ENCODE peak calls at places on chromosomes 7 and 10, in ten cellular contexts. One of them, this sample, is unnamed.
A peak's percentile ranks its signal among the peaks of the same experiment; 100 is the strongest.

GRCh38 chr10:97090644-97091043 is 95.1 kb downstream of the SLIT1 start:
- DNase-seq in SW480: no peak
- DNase-seq in NAMALWA: no peak
- DNase-seq in stimulated activated CD4-positive, alpha-beta T cell treated with anti-CD3 and anti-CD28 coated beads, Interleukin-4, amount 100 ng/mL, for 24 hours: no peak
- DNase-seq in nucleus accumbens: no peak
- DNase-seq in activated CD4-positive, alpha-beta T cell treated with anti-CD3 and anti-CD28 coated beads, Interleukin-2, amount 50 U/mL, for 48 hours: no peak
- DNase-seq in prostate gland: no peak
- DNase-seq in activated naive CD4-positive, alpha-beta T cell treated with anti-CD3 and anti-CD28 coated beads for 36 hours: no peak
- DNase-seq in breast epithelium: no peak
- DNase-seq in NCI-H1092 treated with DMSO at 0.1 percent for 48 hours: no peak
- DNase-seq in this sample: no peak

GRCh38 chr7:27115161-27116018 is 12.9 kb upstream of the HOXA2 start:
- DNase-seq in SW480: peak; percentile 96
- DNase-seq in NAMALWA: no peak
- DNase-seq in stimulated activated CD4-positive, alpha-beta T cell treated with anti-CD3 and anti-CD28 coated beads, Interleukin-4, amount 100 ng/mL, for 24 hours: no peak
- DNase-seq in nucleus accumbens: no peak
- DNase-seq in activated CD4-positive, alpha-beta T cell treated with anti-CD3 and anti-CD28 coated beads, Interleukin-2, amount 50 U/mL, for 48 hours: no peak
- DNase-seq in prostate gland: peak; percentile 65
- DNase-seq in activated naive CD4-positive, alpha-beta T cell treated with anti-CD3 and anti-CD28 coated beads for 36 hours: no peak
- DNase-seq in breast epithelium: peak; percentile 69
- DNase-seq in NCI-H1092 treated with DMSO at 0.1 percent for 48 hours: no peak
- DNase-seq in this sample: no peak

GRCh38 chr10:108597657-108598319 is 1325.5 kb downstream of the XPNPEP1 start:
- DNase-seq in SW480: no peak
- DNase-seq in NAMALWA: no peak
- DNase-seq in stimulated activated CD4-positive, alpha-beta T cell treated with anti-CD3 and anti-CD28 coated beads, Interleukin-4, amount 100 ng/mL, for 24 hours: no peak
- DNase-seq in nucleus accumbens: no peak
- DNase-seq in activated CD4-positive, alpha-beta T cell treated with anti-CD3 and anti-CD28 coated beads, Interleukin-2, amount 50 U/mL, for 48 hours: no peak
- DNase-seq in prostate gland: no peak
- DNase-seq in activated naive CD4-positive, alpha-beta T cell treated with anti-CD3 and anti-CD28 coated beads for 36 hours: no peak
- DNase-seq in breast epithelium: no peak
- DNase-seq in NCI-H1092 treated with DMSO at 0.1 percent for 48 hours: no peak
- DNase-seq in this sample: no peak

GRCh38 chr7:95871896-95872295 is 99.5 kb downstream of the DYNC1I1 start:
- DNase-seq in SW480: no peak
- DNase-seq in NAMALWA: no peak
- DNase-seq in stimulated activated CD4-positive, alpha-beta T cell treated with anti-CD3 and anti-CD28 coated beads, Interleukin-4, amount 100 ng/mL, for 24 hours: no peak
- DNase-seq in nucleus accumbens: no peak
- DNase-seq in activated CD4-positive, alpha-beta T cell treated with anti-CD3 and anti-CD28 coated beads, Interleukin-2, amount 50 U/mL, for 48 hours: no peak
- DNase-seq in prostate gland: no peak
- DNase-seq in activated naive CD4-positive, alpha-beta T cell treated with anti-CD3 and anti-CD28 coated beads for 36 hours: no peak
- DNase-seq in breast epithelium: no peak
- DNase-seq in NCI-H1092 treated with DMSO at 0.1 percent for 48 hours: no peak
- DNase-seq in this sample: no peak

GRCh38 chr7:101096331-101096956 is 11.2 kb downstream of the TRIM56 start:
- DNase-seq in SW480: no peak
- DNase-seq in NAMALWA: no peak
- DNase-seq in stimulated activated CD4-positive, alpha-beta T cell treated with anti-CD3 and anti-CD28 coated beads, Interleukin-4, amount 100 ng/mL, for 24 hours: no peak
- DNase-seq in nucleus accumbens: no peak
- DNase-seq in activated CD4-positive, alpha-beta T cell treated with anti-CD3 and anti-CD28 coated beads, Interleukin-2, amount 50 U/mL, for 48 hours: no peak
- DNase-seq in prostate gland: no peak
- DNase-seq in activated naive CD4-positive, alpha-beta T cell treated with anti-CD3 and anti-CD28 coated beads for 36 hours: no peak
- DNase-seq in breast epithelium: no peak
- DNase-seq in NCI-H1092 treated with DMSO at 0.1 percent for 48 hours: no peak
- DNase-seq in this sample: no peak

GRCh38 chr7:80711521-80711920 is 73.1 kb downstream of the CD36 start:
- DNase-seq in SW480: no peak
- DNase-seq in NAMALWA: no peak
- DNase-seq in stimulated activated CD4-positive, alpha-beta T cell treated with anti-CD3 and anti-CD28 coated beads, Interleukin-4, amount 100 ng/mL, for 24 hours: no peak
- DNase-seq in nucleus accumbens: no peak
- DNase-seq in activated CD4-positive, alpha-beta T cell treated with anti-CD3 and anti-CD28 coated beads, Interleukin-2, amount 50 U/mL, for 48 hours: no peak
- DNase-seq in prostate gland: no peak
- DNase-seq in activated naive CD4-positive, alpha-beta T cell treated with anti-CD3 and anti-CD28 coated beads for 36 hours: no peak
- DNase-seq in breast epithelium: no peak
- DNase-seq in NCI-H1092 treated with DMSO at 0.1 percent for 48 hours: no peak
- DNase-seq in this sample: peak; percentile 42

GRCh38 chr7:14754631-14755030 is 147.9 kb downstream of the DGKB start:
- DNase-seq in SW480: peak; percentile 42
- DNase-seq in NAMALWA: no peak
- DNase-seq in stimulated activated CD4-positive, alpha-beta T cell treated with anti-CD3 and anti-CD28 coated beads, Interleukin-4, amount 100 ng/mL, for 24 hours: no peak
- DNase-seq in nucleus accumbens: no peak
- DNase-seq in activated CD4-positive, alpha-beta T cell treated with anti-CD3 and anti-CD28 coated beads, Interleukin-2, amount 50 U/mL, for 48 hours: no peak
- DNase-seq in prostate gland: no peak
- DNase-seq in activated naive CD4-positive, alpha-beta T cell treated with anti-CD3 and anti-CD28 coated beads for 36 hours: no peak
- DNase-seq in breast epithelium: no peak
- DNase-seq in NCI-H1092 treated with DMSO at 0.1 percent for 48 hours: peak; percentile 17
- DNase-seq in this sample: peak; percentile 62

GRCh38 chr7:30184804-30185487 is 50.2 kb downstream of the MTURN start:
- DNase-seq in SW480: no peak
- DNase-seq in NAMALWA: no peak
- DNase-seq in stimulated activated CD4-positive, alpha-beta T cell treated with anti-CD3 and anti-CD28 coated beads, Interleukin-4, amount 100 ng/mL, for 24 hours: no peak
- DNase-seq in nucleus accumbens: no peak
- DNase-seq in activated CD4-positive, alpha-beta T cell treated with anti-CD3 and anti-CD28 coated beads, Interleukin-2, amount 50 U/mL, for 48 hours: no peak
- DNase-seq in prostate gland: no peak
- DNase-seq in activated naive CD4-positive, alpha-beta T cell treated with anti-CD3 and anti-CD28 coated beads for 36 hours: no peak
- DNase-seq in breast epithelium: peak; percentile 75
- DNase-seq in NCI-H1092 treated with DMSO at 0.1 percent for 48 hours: no peak
- DNase-seq in this sample: no peak

GRCh38 chr10:51010977-51011376 is 63.3 kb upstream of the PRKG1 start:
- DNase-seq in SW480: no peak
- DNase-seq in NAMALWA: peak; percentile 59
- DNase-seq in stimulated activated CD4-positive, alpha-beta T cell treated with anti-CD3 and anti-CD28 coated beads, Interleukin-4, amount 100 ng/mL, for 24 hours: no peak
- DNase-seq in nucleus accumbens: no peak
- DNase-seq in activated CD4-positive, alpha-beta T cell treated with anti-CD3 and anti-CD28 coated beads, Interleukin-2, amount 50 U/mL, for 48 hours: no peak
- DNase-seq in prostate gland: no peak
- DNase-seq in activated naive CD4-positive, alpha-beta T cell treated with anti-CD3 and anti-CD28 coated beads for 36 hours: peak; percentile 8
- DNase-seq in breast epithelium: no peak
- DNase-seq in NCI-H1092 treated with DMSO at 0.1 percent for 48 hours: no peak
- DNase-seq in this sample: peak; percentile 65

GRCh38 chr7:155961241-155962190 is 149.3 kb upstream of the SHH start:
- DNase-seq in SW480: peak; percentile 97
- DNase-seq in NAMALWA: no peak
- DNase-seq in stimulated activated CD4-positive, alpha-beta T cell treated with anti-CD3 and anti-CD28 coated beads, Interleukin-4, amount 100 ng/mL, for 24 hours: peak; percentile 30
- DNase-seq in nucleus accumbens: no peak
- DNase-seq in activated CD4-positive, alpha-beta T cell treated with anti-CD3 and anti-CD28 coated beads, Interleukin-2, amount 50 U/mL, for 48 hours: peak; percentile 39
- DNase-seq in prostate gland: no peak
- DNase-seq in activated naive CD4-positive, alpha-beta T cell treated with anti-CD3 and anti-CD28 coated beads for 36 hours: no peak
- DNase-seq in breast epithelium: peak; percentile 88
- DNase-seq in NCI-H1092 treated with DMSO at 0.1 percent for 48 hours: peak; percentile 36
- DNase-seq in this sample: no peak

GRCh38 chr7:27587429-27587828 is 75.3 kb downstream of the HIBADH start:
- DNase-seq in SW480: no peak
- DNase-seq in NAMALWA: peak; percentile 11
- DNase-seq in stimulated activated CD4-positive, alpha-beta T cell treated with anti-CD3 and anti-CD28 coated beads, Interleukin-4, amount 100 ng/mL, for 24 hours: no peak
- DNase-seq in nucleus accumbens: no peak
- DNase-seq in activated CD4-positive, alpha-beta T cell treated with anti-CD3 and anti-CD28 coated beads, Interleukin-2, amount 50 U/mL, for 48 hours: no peak
- DNase-seq in prostate gland: no peak
- DNase-seq in activated naive CD4-positive, alpha-beta T cell treated with anti-CD3 and anti-CD28 coated beads for 36 hours: no peak
- DNase-seq in breast epithelium: no peak
- DNase-seq in NCI-H1092 treated with DMSO at 0.1 percent for 48 hours: no peak
- DNase-seq in this sample: no peak

GRCh38 chr7:15755061-15755460 is 68.6 kb upstream of the MEOX2 start:
- DNase-seq in SW480: no peak
- DNase-seq in NAMALWA: no peak
- DNase-seq in stimulated activated CD4-positive, alpha-beta T cell treated with anti-CD3 and anti-CD28 coated beads, Interleukin-4, amount 100 ng/mL, for 24 hours: no peak
- DNase-seq in nucleus accumbens: no peak
- DNase-seq in activated CD4-positive, alpha-beta T cell treated with anti-CD3 and anti-CD28 coated beads, Interleukin-2, amount 50 U/mL, for 48 hours: no peak
- DNase-seq in prostate gland: no peak
- DNase-seq in activated naive CD4-positive, alpha-beta T cell treated with anti-CD3 and anti-CD28 coated beads for 36 hours: no peak
- DNase-seq in breast epithelium: no peak
- DNase-seq in NCI-H1092 treated with DMSO at 0.1 percent for 48 hours: no peak
- DNase-seq in this sample: no peak

GRCh38 chr7:50276446-50276845 is 28.1 kb upstream of the IKZF1 start:
- DNase-seq in SW480: no peak
- DNase-seq in NAMALWA: peak; percentile 39
- DNase-seq in stimulated activated CD4-positive, alpha-beta T cell treated with anti-CD3 and anti-CD28 coated beads, Interleukin-4, amount 100 ng/mL, for 24 hours: no peak
- DNase-seq in nucleus accumbens: no peak
- DNase-seq in activated CD4-positive, alpha-beta T cell treated with anti-CD3 and anti-CD28 coated beads, Interleukin-2, amount 50 U/mL, for 48 hours: no peak
- DNase-seq in prostate gland: no peak
- DNase-seq in activated naive CD4-positive, alpha-beta T cell treated with anti-CD3 and anti-CD28 coated beads for 36 hours: no peak
- DNase-seq in breast epithelium: no peak
- DNase-seq in NCI-H1092 treated with DMSO at 0.1 percent for 48 hours: no peak
- DNase-seq in this sample: no peak

GRCh38 chr10:88336316-88336715 is 246.8 kb downstream of the RNLS start:
- DNase-seq in SW480: no peak
- DNase-seq in NAMALWA: no peak
- DNase-seq in stimulated activated CD4-positive, alpha-beta T cell treated with anti-CD3 and anti-CD28 coated beads, Interleukin-4, amount 100 ng/mL, for 24 hours: no peak
- DNase-seq in nucleus accumbens: no peak
- DNase-seq in activated CD4-positive, alpha-beta T cell treated with anti-CD3 and anti-CD28 coated beads, Interleukin-2, amount 50 U/mL, for 48 hours: no peak
- DNase-seq in prostate gland: no peak
- DNase-seq in activated naive CD4-positive, alpha-beta T cell treated with anti-CD3 and anti-CD28 coated beads for 36 hours: no peak
- DNase-seq in breast epithelium: no peak
- DNase-seq in NCI-H1092 treated with DMSO at 0.1 percent for 48 hours: no peak
- DNase-seq in this sample: no peak

GRCh38 chr7:98038731-98039130 is 48.7 kb upstream of the OCM2 start:
- DNase-seq in SW480: no peak
- DNase-seq in NAMALWA: no peak
- DNase-seq in stimulated activated CD4-positive, alpha-beta T cell treated with anti-CD3 and anti-CD28 coated beads, Interleukin-4, amount 100 ng/mL, for 24 hours: no peak
- DNase-seq in nucleus accumbens: no peak
- DNase-seq in activated CD4-positive, alpha-beta T cell treated with anti-CD3 and anti-CD28 coated beads, Interleukin-2, amount 50 U/mL, for 48 hours: no peak
- DNase-seq in prostate gland: no peak
- DNase-seq in activated naive CD4-positive, alpha-beta T cell treated with anti-CD3 and anti-CD28 coated beads for 36 hours: no peak
- DNase-seq in breast epithelium: no peak
- DNase-seq in NCI-H1092 treated with DMSO at 0.1 percent for 48 hours: no peak
- DNase-seq in this sample: no peak

GRCh38 chr7:140541513-140542192 is 62.3 kb upstream of the MKRN1 start:
- DNase-seq in SW480: peak; percentile 87
- DNase-seq in NAMALWA: no peak
- DNase-seq in stimulated activated CD4-positive, alpha-beta T cell treated with anti-CD3 and anti-CD28 coated beads, Interleukin-4, amount 100 ng/mL, for 24 hours: no peak
- DNase-seq in nucleus accumbens: no peak
- DNase-seq in activated CD4-positive, alpha-beta T cell treated with anti-CD3 and anti-CD28 coated beads, Interleukin-2, amount 50 U/mL, for 48 hours: no peak
- DNase-seq in prostate gland: peak; percentile 28
- DNase-seq in activated naive CD4-positive, alpha-beta T cell treated with anti-CD3 and anti-CD28 coated beads for 36 hours: no peak
- DNase-seq in breast epithelium: peak; percentile 58
- DNase-seq in NCI-H1092 treated with DMSO at 0.1 percent for 48 hours: peak; percentile 83
- DNase-seq in this sample: peak; percentile 61

GRCh38 chr10:103475437-103475836 is 3.6 kb downstream of the CALHM3 start:
- DNase-seq in SW480: no peak
- DNase-seq in NAMALWA: no peak
- DNase-seq in stimulated activated CD4-positive, alpha-beta T cell treated with anti-CD3 and anti-CD28 coated beads, Interleukin-4, amount 100 ng/mL, for 24 hours: no peak
- DNase-seq in nucleus accumbens: no peak
- DNase-seq in activated CD4-positive, alpha-beta T cell treated with anti-CD3 and anti-CD28 coated beads, Interleukin-2, amount 50 U/mL, for 48 hours: no peak
- DNase-seq in prostate gland: no peak
- DNase-seq in activated naive CD4-positive, alpha-beta T cell treated with anti-CD3 and anti-CD28 coated beads for 36 hours: no peak
- DNase-seq in breast epithelium: no peak
- DNase-seq in NCI-H1092 treated with DMSO at 0.1 percent for 48 hours: no peak
- DNase-seq in this sample: no peak

GRCh38 chr7:85125160-85125559 is 61.7 kb downstream of the SEMA3D start:
- DNase-seq in SW480: no peak
- DNase-seq in NAMALWA: no peak
- DNase-seq in stimulated activated CD4-positive, alpha-beta T cell treated with anti-CD3 and anti-CD28 coated beads, Interleukin-4, amount 100 ng/mL, for 24 hours: no peak
- DNase-seq in nucleus accumbens: no peak
- DNase-seq in activated CD4-positive, alpha-beta T cell treated with anti-CD3 and anti-CD28 coated beads, Interleukin-2, amount 50 U/mL, for 48 hours: no peak
- DNase-seq in prostate gland: no peak
- DNase-seq in activated naive CD4-positive, alpha-beta T cell treated with anti-CD3 and anti-CD28 coated beads for 36 hours: no peak
- DNase-seq in breast epithelium: no peak
- DNase-seq in NCI-H1092 treated with DMSO at 0.1 percent for 48 hours: no peak
- DNase-seq in this sample: no peak

GRCh38 chr10:95266674-95267095 is 24.1 kb downstream of the PDLIM1 start:
- DNase-seq in SW480: peak; percentile 89
- DNase-seq in NAMALWA: peak; percentile 75
- DNase-seq in stimulated activated CD4-positive, alpha-beta T cell treated with anti-CD3 and anti-CD28 coated beads, Interleukin-4, amount 100 ng/mL, for 24 hours: no peak
- DNase-seq in nucleus accumbens: no peak
- DNase-seq in activated CD4-positive, alpha-beta T cell treated with anti-CD3 and anti-CD28 coated beads, Interleukin-2, amount 50 U/mL, for 48 hours: no peak
- DNase-seq in prostate gland: no peak
- DNase-seq in activated naive CD4-positive, alpha-beta T cell treated with anti-CD3 and anti-CD28 coated beads for 36 hours: no peak
- DNase-seq in breast epithelium: no peak
- DNase-seq in NCI-H1092 treated with DMSO at 0.1 percent for 48 hours: no peak
- DNase-seq in this sample: peak; percentile 11

GRCh38 chr10:84159076-84159475 is 14.5 kb upstream of the GPR15LG start:
- DNase-seq in SW480: peak; percentile 12
- DNase-seq in NAMALWA: no peak
- DNase-seq in stimulated activated CD4-positive, alpha-beta T cell treated with anti-CD3 and anti-CD28 coated beads, Interleukin-4, amount 100 ng/mL, for 24 hours: no peak
- DNase-seq in nucleus accumbens: no peak
- DNase-seq in activated CD4-positive, alpha-beta T cell treated with anti-CD3 and anti-CD28 coated beads, Interleukin-2, amount 50 U/mL, for 48 hours: no peak
- DNase-seq in prostate gland: no peak
- DNase-seq in activated naive CD4-positive, alpha-beta T cell treated with anti-CD3 and anti-CD28 coated beads for 36 hours: no peak
- DNase-seq in breast epithelium: no peak
- DNase-seq in NCI-H1092 treated with DMSO at 0.1 percent for 48 hours: no peak
- DNase-seq in this sample: no peak

GRCh38 chr10:55426138-55426537 is 625.1 kb upstream of the PCDH15 start:
- DNase-seq in SW480: no peak
- DNase-seq in NAMALWA: no peak
- DNase-seq in stimulated activated CD4-positive, alpha-beta T cell treated with anti-CD3 and anti-CD28 coated beads, Interleukin-4, amount 100 ng/mL, for 24 hours: no peak
- DNase-seq in nucleus accumbens: no peak
- DNase-seq in activated CD4-positive, alpha-beta T cell treated with anti-CD3 and anti-CD28 coated beads, Interleukin-2, amount 50 U/mL, for 48 hours: no peak
- DNase-seq in prostate gland: no peak
- DNase-seq in activated naive CD4-positive, alpha-beta T cell treated with anti-CD3 and anti-CD28 coated beads for 36 hours: no peak
- DNase-seq in breast epithelium: no peak
- DNase-seq in NCI-H1092 treated with DMSO at 0.1 percent for 48 hours: no peak
- DNase-seq in this sample: no peak

GRCh38 chr10:124063736-124064135 is 29.7 kb downstream of the CHST15 start:
- DNase-seq in SW480: no peak
- DNase-seq in NAMALWA: peak; percentile 61
- DNase-seq in stimulated activated CD4-positive, alpha-beta T cell treated with anti-CD3 and anti-CD28 coated beads, Interleukin-4, amount 100 ng/mL, for 24 hours: no peak
- DNase-seq in nucleus accumbens: no peak
- DNase-seq in activated CD4-positive, alpha-beta T cell treated with anti-CD3 and anti-CD28 coated beads, Interleukin-2, amount 50 U/mL, for 48 hours: no peak
- DNase-seq in prostate gland: peak; percentile 25
- DNase-seq in activated naive CD4-positive, alpha-beta T cell treated with anti-CD3 and anti-CD28 coated beads for 36 hours: peak; percentile 27
- DNase-seq in breast epithelium: no peak
- DNase-seq in NCI-H1092 treated with DMSO at 0.1 percent for 48 hours: peak; percentile 37
- DNase-seq in this sample: no peak

GRCh38 chr7:20172736-20173334 is 44.3 kb downstream of the MACC1 start:
- DNase-seq in SW480: peak; percentile 53
- DNase-seq in NAMALWA: peak; percentile 62
- DNase-seq in stimulated activated CD4-positive, alpha-beta T cell treated with anti-CD3 and anti-CD28 coated beads, Interleukin-4, amount 100 ng/mL, for 24 hours: no peak
- DNase-seq in nucleus accumbens: no peak
- DNase-seq in activated CD4-positive, alpha-beta T cell treated with anti-CD3 and anti-CD28 coated beads, Interleukin-2, amount 50 U/mL, for 48 hours: peak; percentile 8
- DNase-seq in prostate gland: peak; percentile 38
- DNase-seq in activated naive CD4-positive, alpha-beta T cell treated with anti-CD3 and anti-CD28 coated beads for 36 hours: peak; percentile 39
- DNase-seq in breast epithelium: no peak
- DNase-seq in NCI-H1092 treated with DMSO at 0.1 percent for 48 hours: peak; percentile 69
- DNase-seq in this sample: peak; percentile 90

GRCh38 chr10:22988581-22989360 is 60.9 kb downstream of the ARMC3 start:
- DNase-seq in SW480: peak; percentile 58
- DNase-seq in NAMALWA: peak; percentile 85
- DNase-seq in stimulated activated CD4-positive, alpha-beta T cell treated with anti-CD3 and anti-CD28 coated beads, Interleukin-4, amount 100 ng/mL, for 24 hours: peak; percentile 77
- DNase-seq in nucleus accumbens: no peak
- DNase-seq in activated CD4-positive, alpha-beta T cell treated with anti-CD3 and anti-CD28 coated beads, Interleukin-2, amount 50 U/mL, for 48 hours: peak; percentile 58
- DNase-seq in prostate gland: peak; percentile 68
- DNase-seq in activated naive CD4-positive, alpha-beta T cell treated with anti-CD3 and anti-CD28 coated beads for 36 hours: peak; percentile 82
- DNase-seq in breast epithelium: peak; percentile 47
- DNase-seq in NCI-H1092 treated with DMSO at 0.1 percent for 48 hours: peak; percentile 58
- DNase-seq in this sample: peak; percentile 68

GRCh38 chr7:157250605-157251228 is 86.1 kb upstream of the DNAJB6 start:
- DNase-seq in SW480: peak; percentile 54
- DNase-seq in NAMALWA: peak; percentile 88
- DNase-seq in stimulated activated CD4-positive, alpha-beta T cell treated with anti-CD3 and anti-CD28 coated beads, Interleukin-4, amount 100 ng/mL, for 24 hours: peak; percentile 67
- DNase-seq in nucleus accumbens: no peak
- DNase-seq in activated CD4-positive, alpha-beta T cell treated with anti-CD3 and anti-CD28 coated beads, Interleukin-2, amount 50 U/mL, for 48 hours: peak; percentile 49
- DNase-seq in prostate gland: no peak
- DNase-seq in activated naive CD4-positive, alpha-beta T cell treated with anti-CD3 and anti-CD28 coated beads for 36 hours: peak; percentile 70
- DNase-seq in breast epithelium: no peak
- DNase-seq in NCI-H1092 treated with DMSO at 0.1 percent for 48 hours: peak; percentile 35
- DNase-seq in this sample: peak; percentile 88

GRCh38 chr7:133401225-133401624 is 148.3 kb downstream of the EXOC4 start:
- DNase-seq in SW480: no peak
- DNase-seq in NAMALWA: no peak
- DNase-seq in stimulated activated CD4-positive, alpha-beta T cell treated with anti-CD3 and anti-CD28 coated beads, Interleukin-4, amount 100 ng/mL, for 24 hours: no peak
- DNase-seq in nucleus accumbens: no peak
- DNase-seq in activated CD4-positive, alpha-beta T cell treated with anti-CD3 and anti-CD28 coated beads, Interleukin-2, amount 50 U/mL, for 48 hours: no peak
- DNase-seq in prostate gland: no peak
- DNase-seq in activated naive CD4-positive, alpha-beta T cell treated with anti-CD3 and anti-CD28 coated beads for 36 hours: no peak
- DNase-seq in breast epithelium: no peak
- DNase-seq in NCI-H1092 treated with DMSO at 0.1 percent for 48 hours: no peak
- DNase-seq in this sample: no peak

GRCh38 chr7:47792521-47793121 is 155.6 kb downstream of the PKD1L1 start:
- DNase-seq in SW480: no peak
- DNase-seq in NAMALWA: peak; percentile 49
- DNase-seq in stimulated activated CD4-positive, alpha-beta T cell treated with anti-CD3 and anti-CD28 coated beads, Interleukin-4, amount 100 ng/mL, for 24 hours: no peak
- DNase-seq in nucleus accumbens: no peak
- DNase-seq in activated CD4-positive, alpha-beta T cell treated with anti-CD3 and anti-CD28 coated beads, Interleukin-2, amount 50 U/mL, for 48 hours: no peak
- DNase-seq in prostate gland: no peak
- DNase-seq in activated naive CD4-positive, alpha-beta T cell treated with anti-CD3 and anti-CD28 coated beads for 36 hours: no peak
- DNase-seq in breast epithelium: no peak
- DNase-seq in NCI-H1092 treated with DMSO at 0.1 percent for 48 hours: peak; percentile 43
- DNase-seq in this sample: peak; percentile 76

GRCh38 chr7:41097501-41097900 is 605.4 kb downstream of the INHBA start:
- DNase-seq in SW480: no peak
- DNase-seq in NAMALWA: no peak
- DNase-seq in stimulated activated CD4-positive, alpha-beta T cell treated with anti-CD3 and anti-CD28 coated beads, Interleukin-4, amount 100 ng/mL, for 24 hours: no peak
- DNase-seq in nucleus accumbens: no peak
- DNase-seq in activated CD4-positive, alpha-beta T cell treated with anti-CD3 and anti-CD28 coated beads, Interleukin-2, amount 50 U/mL, for 48 hours: no peak
- DNase-seq in prostate gland: no peak
- DNase-seq in activated naive CD4-positive, alpha-beta T cell treated with anti-CD3 and anti-CD28 coated beads for 36 hours: no peak
- DNase-seq in breast epithelium: no peak
- DNase-seq in NCI-H1092 treated with DMSO at 0.1 percent for 48 hours: no peak
- DNase-seq in this sample: no peak